ENCODE peak calls at places on chromosomes 5 and 9, in nine cellular contexts. D is astrocyte, J is A549, F is lower lobe of right lung, C is heart right ventricle, Z is GM23338, V is foreskin fibroblast, K is AG09319, S is kidney. A is an unnamed sample.

GRCh38 chr5:150082889-150083288 is 3.5 kb downstream of the CSF1R start:
- DNase-seq in D (no peak), J (no peak), F (no peak), C (no peak), Z (no peak), V (no peak), K (no peak), S (no peak), A (no peak)

GRCh38 chr5:63923914-63924313 is 38.3 kb downstream of the HTR1A start:
- DNase-seq in D (no peak), J (no peak), F (no peak), C (no peak), Z (no peak), V (no peak), K (no peak), S (no peak), A (no peak)

GRCh38 chr5:61744690-61745619 is 412.9 kb downstream of the ZSWIM6 start:
- DNase-seq in D (no peak), J (no peak), F (no peak), C (no peak), Z (no peak), V (no peak), K (no peak), S (no peak), A (no peak)

GRCh38 chr5:74257645-74258328 is 382.7 kb downstream of the ENC1 start:
- DNase-seq in D (peak), J (no peak), F (peak), C (peak), Z (peak), V (peak), K (no peak), S (peak), A (no peak)

GRCh38 chr9:6757988-6758417 is 230 bp downstream of the KDM4C start:
- DNase-seq in D (no peak), J (no peak), F (no peak), C (peak), Z (peak), V (no peak), K (no peak), S (no peak), A (no peak)

GRCh38 chr5:76041863-76042262 is 41.3 kb upstream of the SV2C start:
- DNase-seq in D (no peak), J (no peak), F (no peak), C (no peak), Z (peak), V (no peak), K (no peak), S (peak), A (no peak)

GRCh38 chr5:150641006-150641570 is 628 bp downstream of the SYNPO start:
- DNase-seq in D (peak), J (peak), F (no peak), C (peak), Z (no peak), V (peak), K (no peak), S (peak), A (no peak)

GRCh38 chr5:74538206-74538661 is 102.3 kb downstream of the ENC1 start:
- DNase-seq in D (no peak), J (no peak), F (peak), C (peak), Z (no peak), V (peak), K (peak), S (peak), A (no peak)

GRCh38 chr5:143014017-143014651 is 244.0 kb downstream of the ARHGAP26 start:
- DNase-seq in D (peak), J (no peak), F (peak), C (peak), Z (peak), V (no peak), K (no peak), S (no peak), A (no peak)

GRCh38 chr5:73440262-73440661 is 8.3 kb downstream of the FOXD1 start:
- DNase-seq in D (no peak), J (no peak), F (no peak), C (no peak), Z (no peak), V (no peak), K (no peak), S (no peak), A (no peak)

GRCh38 chr5:83473344-83474169 is 2.0 kb downstream of the VCAN start:
- DNase-seq in D (peak), J (peak), F (peak), C (peak), Z (peak), V (peak), K (peak), S (peak), A (peak)

GRCh38 chr9:105193560-105193959 is 50.9 kb upstream of the SLC44A1 start:
- DNase-seq in D (no peak), J (no peak), F (no peak), C (no peak), Z (no peak), V (no peak), K (no peak), S (no peak), A (no peak)

GRCh38 chr5:54740141-54740540 is 222.6 kb downstream of the SNX18 start:
- DNase-seq in D (no peak), J (no peak), F (no peak), C (no peak), Z (no peak), V (no peak), K (no peak), S (no peak), A (no peak)

GRCh38 chr9:68974431-68974830 is 39.5 kb downstream of the PRKACG start:
- DNase-seq in D (no peak), J (no peak), F (no peak), C (no peak), Z (no peak), V (no peak), K (no peak), S (no peak), A (no peak)

GRCh38 chr5:81179959-81180358 is 53.2 kb upstream of the CKMT2 start:
- DNase-seq in D (no peak), J (no peak), F (no peak), C (no peak), Z (no peak), V (no peak), K (no peak), S (no peak), A (no peak)

GRCh38 chr9:6733243-6733642 is 24.5 kb upstream of the KDM4C start:
- DNase-seq in D (no peak), J (no peak), F (no peak), C (no peak), Z (no peak), V (no peak), K (no peak), S (no peak), A (no peak)

GRCh38 chr9:24391095-24391494 is 154.6 kb downstream of the IZUMO3 start:
- DNase-seq in D (no peak), J (no peak), F (no peak), C (no peak), Z (no peak), V (no peak), K (no peak), S (no peak), A (no peak)

GRCh38 chr5:170614071-170614490 is 110.3 kb downstream of the KCNIP1 start:
- DNase-seq in D (no peak), J (no peak), F (no peak), C (no peak), Z (no peak), V (no peak), K (no peak), S (peak), A (no peak)

GRCh38 chr9:101631892-101632291 is 37.1 kb upstream of the PPP3R2 start:
- DNase-seq in D (no peak), J (no peak), F (no peak), C (no peak), Z (no peak), V (no peak), K (no peak), S (no peak), A (no peak)
- TF ChIP-seq CTCF in D (no peak), J (no peak), F (no peak), C (no peak), Z (no peak), V (no peak), K (no peak), S (no peak), A (no peak)

GRCh38 chr5:141490771-141491170 is 1.9 kb downstream of the PCDHGC5 start:
- DNase-seq in D (no peak), J (no peak), F (no peak), C (no peak), Z (no peak), V (no peak), K (no peak), S (no peak), A (no peak)
- TF ChIP-seq CTCF in D (no peak), J (no peak), F (no peak), C (no peak), Z (no peak), V (no peak), K (no peak), S (no peak), A (no peak)

DNA sequence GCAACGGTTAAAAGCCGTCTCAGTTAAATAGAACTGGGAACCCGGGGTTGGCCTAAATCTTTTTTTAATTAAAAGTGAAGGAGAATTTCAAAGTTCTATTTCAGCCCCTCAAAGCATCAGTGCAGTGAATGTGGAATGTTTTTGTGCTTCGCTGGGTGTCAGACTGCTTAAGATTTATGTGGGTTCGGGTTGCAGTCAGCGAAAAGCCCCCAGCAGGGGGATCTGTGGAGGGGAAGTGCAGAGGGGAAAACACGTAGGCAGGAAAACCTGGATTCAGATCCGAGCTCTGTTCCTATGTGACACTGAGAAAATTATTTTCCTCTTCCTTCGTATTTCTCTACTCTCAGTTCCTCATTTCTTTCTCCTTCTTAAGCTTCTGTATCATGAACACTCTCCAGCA is 19.7 kb downstream of the BRINP1 start:
- DNase-seq in D (no peak), J (no peak), F (no peak), C (no peak), Z (peak), V (no peak), K (no peak), S (no peak), A (no peak)
- TF ChIP-seq CTCF in D (no peak), J (no peak), F (no peak), C (no peak), Z (peak), V (no peak), K (no peak), S (no peak), A (no peak)

GRCh38 chr5:88680253-88681132 is 202.5 kb downstream of the MEF2C start:
- DNase-seq in D (no peak), J (peak), F (peak), C (peak), Z (peak), V (peak), K (no peak), S (peak), A (peak)
- TF ChIP-seq CTCF in D (peak), J (peak), F (peak), C (peak), Z (peak), V (peak), K (peak), S (peak), A (no peak)

GRCh38 chr5:132007399-132008162 is 3.9 kb downstream of the ACSL6 start:
- DNase-seq in D (peak), J (peak), F (peak), C (peak), Z (peak), V (peak), K (peak), S (peak), A (peak)

GRCh38 chr5:132008961-132009680 is 2.3 kb downstream of the ACSL6 start:
- DNase-seq in D (no peak), J (no peak), F (peak), C (no peak), Z (no peak), V (no peak), K (no peak), S (peak), A (no peak)

GRCh38 chr5:132006331-132007120 is 4.9 kb downstream of the ACSL6 start:
- DNase-seq in D (no peak), J (no peak), F (peak), C (no peak), Z (no peak), V (no peak), K (no peak), S (peak), A (no peak)

GRCh38 chr5:132009706-132010405 is 1.6 kb downstream of the ACSL6 start:
- DNase-seq in D (no peak), J (no peak), F (peak), C (no peak), Z (peak), V (no peak), K (no peak), S (no peak), A (no peak)

GRCh38 chr5:132008163-132008473 is 3.3 kb downstream of the ACSL6 start:
- DNase-seq in D (no peak), J (no peak), F (peak), C (no peak), Z (no peak), V (no peak), K (no peak), S (peak), A (no peak)
- TF ChIP-seq CTCF in D (no peak), J (no peak), F (no peak), C (no peak), Z (no peak), V (no peak), K (no peak), S (no peak), A (no peak)

GRCh38 chr9:130627896-130628792 is 36.2 kb upstream of the PRDM12 start:
- DNase-seq in D (no peak), J (no peak), F (no peak), C (no peak), Z (no peak), V (no peak), K (no peak), S (no peak), A (no peak)

GRCh38 chr9:130624154-130624553 is 40.2 kb upstream of the PRDM12 start:
- DNase-seq in D (no peak), J (no peak), F (no peak), C (no peak), Z (no peak), V (no peak), K (no peak), S (no peak), A (no peak)

GRCh38 chr9:130623466-130623865 is 40.9 kb upstream of the PRDM12 start:
- DNase-seq in D (no peak), J (no peak), F (no peak), C (no peak), Z (no peak), V (no peak), K (no peak), S (no peak), A (no peak)

GRCh38 chr9:130627051-130627450 is 37.3 kb upstream of the PRDM12 start:
- DNase-seq in D (no peak), J (no peak), F (no peak), C (no peak), Z (no peak), V (no peak), K (no peak), S (no peak), A (no peak)

DNA sequence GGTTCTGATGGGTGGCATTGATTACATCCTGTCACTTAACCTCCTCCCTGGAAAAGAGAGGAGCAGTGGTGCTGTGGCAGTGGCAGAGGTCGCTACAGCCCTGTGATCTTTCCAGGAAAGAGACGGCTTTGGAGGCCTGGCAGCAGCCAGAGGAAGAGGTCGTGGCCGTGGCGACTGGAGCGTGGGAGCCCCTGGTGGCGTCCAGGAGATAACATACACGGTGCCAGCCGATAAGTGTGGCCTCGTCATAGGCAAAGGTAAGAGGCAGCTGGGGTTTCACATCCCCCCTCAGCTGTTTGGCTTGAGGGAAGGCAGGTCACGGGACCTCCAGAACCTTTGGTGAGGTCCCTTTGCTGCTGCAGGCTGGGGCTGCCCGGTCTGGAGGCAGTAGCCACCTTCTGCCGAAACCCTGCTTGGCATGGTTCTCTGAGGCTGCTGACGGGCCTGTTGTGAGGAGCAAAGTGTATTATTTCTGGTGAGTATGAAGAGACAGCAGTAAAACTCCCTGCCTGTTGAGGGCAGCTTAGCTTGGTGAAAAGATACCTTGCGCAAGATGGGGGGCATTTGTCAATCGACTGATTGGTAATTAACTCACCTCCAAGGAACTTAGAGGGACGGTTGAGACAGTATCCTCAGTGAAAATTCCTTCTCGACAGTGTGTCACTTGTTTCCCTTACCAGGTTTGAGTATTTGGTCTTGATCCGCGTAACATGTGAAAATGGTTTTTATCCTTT is 38.0 kb upstream of the PRDM12 start:
- DNase-seq in D (no peak), J (no peak), F (no peak), C (peak), Z (peak), V (no peak), K (no peak), S (no peak), A (no peak)
- TF ChIP-seq CTCF in D (no peak), J (no peak), F (no peak), C (no peak), Z (peak), V (no peak), K (peak), S (no peak), A (no peak)

GRCh38 chr5:43661102-43661501 is 58.1 kb downstream of the NNT start:
- DNase-seq in D (no peak), J (no peak), F (no peak), C (no peak), Z (peak), V (peak), K (no peak), S (no peak), A (no peak)
- TF ChIP-seq CTCF in D (peak), J (peak), F (peak), C (peak), Z (peak), V (peak), K (peak), S (peak), A (no peak)

GRCh38 chr5:134582281-134582680 is 50.3 kb downstream of the SAR1B start:
- DNase-seq in D (no peak), J (no peak), F (no peak), C (no peak), Z (no peak), V (no peak), K (no peak), S (no peak), A (no peak)

GRCh38 chr5:134579284-134579771 is 53.3 kb downstream of the SAR1B start:
- DNase-seq in D (no peak), J (no peak), F (no peak), C (no peak), Z (no peak), V (no peak), K (no peak), S (no peak), A (no peak)

GRCh38 chr5:134582941-134583340 is 49.7 kb downstream of the SAR1B start:
- DNase-seq in D (no peak), J (no peak), F (no peak), C (no peak), Z (no peak), V (no peak), K (no peak), S (no peak), A (no peak)

GRCh38 chr5:134580001-134580460 is 52.6 kb downstream of the SAR1B start:
- DNase-seq in D (no peak), J (no peak), F (no peak), C (no peak), Z (no peak), V (no peak), K (no peak), S (no peak), A (no peak)

DNA sequence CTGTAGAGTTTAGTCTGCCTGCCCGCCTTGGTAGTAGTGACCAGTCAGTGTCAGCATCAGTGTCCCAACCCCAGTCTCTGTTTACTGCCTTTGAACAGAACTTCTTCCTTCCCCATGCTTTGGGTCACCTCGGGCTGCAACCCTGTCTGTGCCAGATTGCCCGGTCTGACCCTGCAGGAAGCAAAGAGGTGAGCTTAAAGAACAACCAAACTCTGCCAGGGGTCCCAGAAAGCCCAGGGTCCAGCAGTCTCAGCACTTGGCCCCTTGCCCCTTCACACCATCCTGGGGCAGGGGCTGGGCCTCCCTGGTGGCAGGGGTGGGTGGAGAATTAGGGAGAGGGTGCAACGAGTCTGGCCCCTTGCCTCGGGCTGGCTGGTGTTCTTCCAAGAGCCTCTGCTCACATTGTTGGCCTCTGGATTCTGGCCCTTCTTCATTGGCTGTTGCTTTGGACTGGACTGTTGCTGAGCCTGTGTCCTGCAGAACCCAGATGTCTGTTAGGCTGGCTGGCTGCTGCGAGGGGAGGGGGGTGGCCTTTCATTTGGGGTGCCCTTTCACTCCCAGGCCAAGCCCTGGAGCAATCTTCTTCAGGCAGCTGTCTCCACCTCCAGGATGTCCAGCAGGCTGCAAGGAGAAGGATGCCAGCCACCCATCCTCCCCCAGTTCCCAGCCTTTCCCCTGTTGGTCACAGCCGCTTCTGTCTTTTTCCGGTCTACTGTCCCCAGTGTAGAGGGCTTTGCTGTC is 51.2 kb downstream of the SAR1B start:
- DNase-seq in D (no peak), J (no peak), F (no peak), C (no peak), Z (no peak), V (peak), K (no peak), S (peak), A (no peak)
- TF ChIP-seq CTCF in D (no peak), J (no peak), F (no peak), C (no peak), Z (peak), V (no peak), K (peak), S (no peak), A (no peak)

DNA sequence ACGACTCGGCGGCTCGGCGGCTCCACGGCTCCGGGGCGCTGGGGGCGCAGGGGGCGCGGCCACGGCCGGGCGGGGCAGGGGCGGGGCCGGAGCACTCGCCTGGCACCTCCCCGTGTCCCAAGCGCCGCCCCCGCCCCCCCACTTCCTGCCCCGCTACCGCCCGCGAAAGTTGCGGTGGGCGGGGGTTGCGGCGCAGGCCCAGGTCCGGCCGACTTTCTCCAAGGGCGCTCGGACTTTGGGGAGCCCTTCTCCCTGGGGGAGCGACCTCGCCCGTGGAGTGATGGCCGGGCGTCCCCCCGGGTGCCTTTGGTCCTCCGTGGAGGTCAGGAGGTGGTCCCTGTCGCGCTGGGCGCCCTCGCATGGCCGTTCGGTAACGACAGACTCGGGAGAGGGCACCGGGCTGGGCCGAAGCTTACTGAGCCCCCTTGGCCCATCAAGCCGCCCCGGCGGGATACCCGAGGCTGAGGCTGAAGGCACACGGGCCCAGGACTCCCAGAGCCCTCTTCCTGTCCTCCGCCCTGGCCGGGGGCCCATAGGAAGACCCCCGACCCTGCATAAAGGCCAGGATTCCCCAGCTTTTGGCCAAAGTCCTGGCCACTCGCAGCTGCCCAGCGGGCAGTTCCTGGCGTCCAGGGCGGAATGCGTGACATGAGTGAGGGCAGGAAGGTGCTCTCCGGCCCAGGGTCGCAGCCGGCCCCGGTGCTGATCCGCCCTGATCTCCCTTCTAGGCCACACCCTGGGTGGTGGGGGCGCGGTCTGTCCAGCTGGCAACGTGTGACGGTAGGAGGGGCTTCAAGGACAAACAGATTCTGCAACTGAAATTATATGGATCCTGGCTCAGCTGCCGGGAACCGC is 883 bp upstream of the VAV2 start:
- DNase-seq in D (peak), J (peak), F (peak), C (peak), Z (peak), V (peak), K (peak), S (peak), A (peak)
- TF ChIP-seq CTCF in D (peak), J (peak), F (peak), C (peak), Z (peak), V (peak), K (peak), S (peak), A (no peak)

A was measured in activated B cell treated with CpG ODN at 0.5 μM for 24 hours.